ENCODE peak calls at places on chromosomes 12 and 14, in five cellular contexts. O, N, W, P and Q are unnamed samples.

GRCh38 chr12:132015686-132016430 is 66.1 kb downstream of the EP400 start:
- ATAC-seq in P (peak; percentile 12), O (no peak), N (no peak), W (no peak), Q (no peak)

GRCh38 chr12:43370299-43370698 is 181.7 kb downstream of the ADAMTS20 start:
- ATAC-seq in N (no peak), W (no peak), P (no peak), O (no peak), Q (no peak)

GRCh38 chr12:12007001-12007712 is 63.6 kb upstream of the BCL2L14 start:
- ATAC-seq in W (peak; percentile 1), O (no peak), P (no peak), N (no peak), Q (no peak)

GRCh38 chr14:63918411-63918810 is 65.6 kb downstream of the SYNE2 start:
- ATAC-seq in O (no peak), W (no peak), N (no peak), P (no peak), Q (no peak)

GRCh38 chr14:95440951-95441350 is 75.5 kb downstream of the SYNE3 start:
- ATAC-seq in P (no peak), N (no peak), O (no peak), W (no peak), Q (no peak)

GRCh38 chr12:32921397-32921796 is 24.8 kb upstream of the PKP2 start:
- ATAC-seq in P (no peak), O (no peak), W (no peak), N (no peak), Q (no peak)

GRCh38 chr12:104938371-104938770 is 19.7 kb downstream of the SLC41A2 start:
- ATAC-seq in P (no peak), W (no peak), N (no peak), O (no peak), Q (no peak)

GRCh38 chr14:81192594-81192993 is 28.2 kb downstream of the GTF2A1 start:
- ATAC-seq in N (no peak), O (no peak), P (no peak), W (no peak), Q (no peak)

GRCh38 chr12:87924149-87924548 is 105.1 kb downstream of the C12orf50 start:
- ATAC-seq in W (no peak), O (no peak), N (no peak), P (no peak), Q (no peak)

GRCh38 chr14:88189040-88189839 is 133.8 kb downstream of the KCNK10 start:
- ATAC-seq in O (peak; percentile 97), N (peak; percentile 96), W (peak; percentile 96), P (peak; percentile 85), Q (peak; percentile 78)

GRCh38 chr14:92456215-92457017 is 57.2 kb upstream of the RIN3 start:
- ATAC-seq in O (peak; percentile 88), N (peak; percentile 92), W (peak; percentile 84), P (peak; percentile 84), Q (peak; percentile 63)

GRCh38 chr12:52186135-52186840 is 5.5 kb downstream of the KRT80 start:
- ATAC-seq in N (no peak), P (no peak), W (no peak), O (no peak), Q (no peak)

GRCh38 chr12:93174473-93174872 is 203.3 kb upstream of the NUDT4 start:
- ATAC-seq in P (no peak), O (no peak), N (no peak), W (no peak), Q (no peak)

GRCh38 chr14:91372680-91373495 is 44.7 kb downstream of the CCDC88C start:
- ATAC-seq in N (peak; percentile 51), O (no peak), P (no peak), W (peak; percentile 41), Q (no peak)

GRCh38 chr12:6444704-6445688 is at the start of gene CD27:
- ATAC-seq in W (peak; percentile 20), N (no peak), O (no peak), P (no peak), Q (no peak)

GRCh38 chr12:4441355-4442330 is 4.0 kb downstream of the FGF6 start:
- ATAC-seq in O (peak; percentile 31), P (no peak), N (no peak), W (no peak), Q (no peak)

GRCh38 chr12:93622485-93622884 is 50.0 kb downstream of the SOCS2 start:
- ATAC-seq in W (no peak), O (no peak), N (no peak), P (no peak), Q (no peak)

GRCh38 chr12:110739894-110740293 is 2.8 kb downstream of the PPP1CC start:
- ATAC-seq in N (no peak), W (peak; percentile 19), O (no peak), P (no peak), Q (no peak)

GRCh38 chr12:116179384-116179783 is 98.1 kb downstream of the MED13L start:
- ATAC-seq in W (no peak), O (no peak), P (no peak), N (no peak), Q (no peak)

GRCh38 chr12:50841654-50842531 is 833 bp upstream of the TMPRSS12 start:
- ATAC-seq in P (no peak), W (no peak), N (no peak), O (no peak), Q (no peak)

GRCh38 chr12:114656906-114657596 is 26.9 kb downstream of the TBX3 start:
- ATAC-seq in O (peak; percentile 43), P (no peak), N (no peak), W (no peak), Q (no peak)
- H3K27me3 ChIP-seq in O (no peaks in the 10 kb centered on the region), P (no peaks in the 10 kb centered on the region), N (no peaks in the 10 kb centered on the region), W (no peaks in the 10 kb centered on the region), Q (peaks cover 27% of the 10 kb centered on the region)

GRCh38 chr12:75101805-75102204 is 107.8 kb downstream of the KCNC2 start:
- ATAC-seq in P (no peak), N (no peak), O (no peak), W (no peak), Q (no peak)
- TF ChIP-seq EP300 in P (no peak), N (no peak), O (no peak), W (no peak), Q (no peak)

DNA sequence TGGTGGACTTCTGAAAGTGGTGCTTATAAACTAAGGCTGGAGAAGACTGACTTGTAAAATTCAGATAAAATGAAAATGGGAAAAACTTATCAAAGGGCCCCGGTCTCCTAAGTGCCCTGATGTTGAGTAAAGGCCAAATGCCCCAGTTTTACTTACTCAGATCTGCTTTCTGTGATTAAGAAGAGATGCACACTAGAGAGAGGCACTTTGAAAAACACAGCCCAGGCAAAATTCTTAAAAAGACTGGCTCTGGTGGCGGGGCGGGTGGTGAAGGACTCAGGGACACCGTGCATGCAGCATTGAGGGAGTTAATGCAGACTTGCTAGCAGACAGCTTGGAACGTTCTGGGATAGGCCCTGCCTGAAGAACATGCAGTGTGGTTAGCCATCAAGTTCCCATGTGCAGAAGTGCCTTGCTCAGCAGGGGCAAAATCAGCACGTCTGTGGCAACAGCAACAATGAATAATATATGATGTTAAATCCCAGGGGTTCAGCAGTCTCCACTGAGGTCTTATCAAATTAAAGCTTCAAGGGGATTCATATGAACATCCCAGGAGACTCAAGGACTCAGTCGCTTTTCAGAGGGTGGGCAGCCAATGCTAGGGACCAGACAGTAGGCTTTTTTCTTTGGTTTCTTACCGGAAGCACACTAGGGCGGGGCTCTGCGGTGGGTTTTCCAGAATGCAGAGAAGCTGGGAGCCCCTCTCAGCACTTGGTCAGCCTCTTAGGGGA is 105.0 kb downstream of the DAD1 start:
- ATAC-seq in N (no peak), O (peak; percentile 28), P (no peak), W (peak; percentile 39), Q (no peak)
- H3K27me3 ChIP-seq in N (peaks cover 12% of the 10 kb centered on the region), O (no peaks in the 10 kb centered on the region), P (no peaks in the 10 kb centered on the region), W (no peaks in the 10 kb centered on the region), Q (peaks cover 23% of the 10 kb centered on the region)

DNA sequence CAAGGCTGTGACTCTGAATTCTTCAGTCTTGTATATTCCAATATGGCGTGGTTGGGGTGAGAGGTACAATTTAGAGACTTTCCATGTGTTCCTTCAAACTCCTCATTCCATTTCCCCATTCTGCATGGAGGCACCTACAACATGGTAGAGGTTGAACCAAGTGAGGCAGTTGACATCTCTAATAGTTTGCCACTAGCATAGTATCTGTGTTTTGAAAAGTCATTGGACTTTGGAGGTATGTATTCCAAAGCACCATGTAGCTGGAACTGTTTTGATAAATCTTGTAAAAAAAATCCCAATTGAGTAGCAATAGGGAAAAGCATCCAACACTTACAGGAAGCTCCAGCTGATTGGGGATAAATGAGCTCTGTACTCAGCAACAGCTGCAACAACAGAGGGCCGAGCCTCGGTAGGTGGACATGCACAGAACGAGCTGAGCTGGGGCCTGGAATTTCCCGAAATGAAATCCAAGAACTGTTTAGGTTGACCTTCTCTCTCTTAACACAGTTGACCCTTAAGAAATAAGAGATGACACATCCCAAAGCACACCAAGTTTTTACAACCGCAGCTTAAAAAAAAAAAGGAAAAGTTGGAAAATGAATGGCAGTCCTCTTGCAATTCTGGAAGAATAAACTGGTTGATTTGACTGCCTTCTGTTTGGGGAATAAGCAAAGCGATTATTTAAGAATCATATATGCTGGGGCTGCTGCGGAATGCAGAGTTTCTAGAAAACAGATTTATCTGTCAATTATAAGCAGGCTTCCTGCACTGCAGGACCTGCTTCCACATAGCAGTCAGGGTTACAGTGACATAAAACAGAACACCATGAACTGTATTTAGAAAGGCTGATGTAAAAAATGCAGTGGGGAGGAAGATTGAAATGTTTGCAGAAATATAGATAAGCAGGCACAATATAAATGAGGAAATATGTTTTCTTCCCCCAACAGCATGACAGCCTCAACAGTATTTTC is 194.6 kb upstream of the KRR1 start:
- ATAC-seq in N (peak; percentile 72), P (peak; percentile 40), O (no peak), W (no peak), Q (peak; percentile 58)
- TF ChIP-seq EP300 in N (no peak), P (no peak), O (no peak), W (no peak), Q (no peak)

DNA sequence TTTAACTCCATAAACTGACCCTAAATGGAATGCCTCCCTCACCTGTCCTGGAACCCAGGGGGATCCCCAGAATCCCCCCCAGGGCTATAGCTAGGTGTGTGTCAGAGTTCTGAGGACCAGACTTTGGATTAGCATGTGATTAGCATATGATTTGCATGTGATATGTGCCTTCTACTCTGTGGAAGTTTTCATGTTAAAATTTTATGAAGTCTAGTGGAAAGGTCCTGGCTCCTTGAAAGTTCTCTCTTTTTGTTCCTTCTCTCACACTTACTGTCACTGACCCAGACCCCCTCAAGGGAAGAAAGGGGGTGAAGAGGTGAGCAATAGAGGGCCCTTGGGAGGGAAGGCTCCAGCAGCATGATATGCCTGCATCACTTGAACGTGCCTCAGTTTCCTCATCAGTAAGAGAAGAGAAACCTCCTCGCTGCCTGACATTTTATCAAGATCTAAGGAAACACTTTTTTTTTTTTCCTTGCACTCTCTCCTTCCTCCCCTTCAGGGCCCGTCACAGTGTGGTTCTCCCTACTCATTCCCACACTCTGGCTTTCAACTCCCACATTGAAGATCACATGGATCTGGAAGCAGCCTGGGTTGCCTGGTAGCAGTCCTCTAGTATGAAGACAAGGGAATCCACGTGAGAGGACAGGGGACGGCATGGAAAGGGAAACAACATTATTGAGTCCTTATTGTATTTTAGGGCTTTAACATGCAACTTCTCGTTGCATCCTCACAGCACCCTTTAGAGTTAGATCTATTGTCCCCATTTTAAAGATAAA is 3.3 kb upstream of the C1QL4 start:
- ATAC-seq in P (no peak), O (no peak), N (no peak), W (no peak), Q (no peak)
- H3K27me3 ChIP-seq in P (peaks cover 45% of the 10 kb centered on the region), O (peaks cover 18% of the 10 kb centered on the region), N (peaks cover 9% of the 10 kb centered on the region), W (peaks cover 20% of the 10 kb centered on the region), Q (peaks cover 88% of the 10 kb centered on the region)